ENCODE peak calls at places on chromosomes 13 and 19, in five cellular contexts. A is stimulated activated CD4-positive, alpha-beta T cell treated with anti-CD3 and anti-CD28 coated beads, Interleukin-1b, Interleukin-23, amount 100 ng/mL, for 1 hour; K is heart right ventricle; Z is germinal center; B is head of caudate nucleus. G is an unnamed sample.

GRCh38 chr19:13906525-13906904 is 514 bp downstream of the CC2D1A start:
- DNase-seq in A (no peak), K (peak), Z (peak), B (no peak), G (no peak)

GRCh38 chr13:34038326-34039068 is 220.5 kb downstream of the RFC3 start:
- DNase-seq in A (no peak), K (no peak), Z (no peak), B (no peak), G (no peak)

GRCh38 chr19:2081873-2082810 is 14.0 kb downstream of the MOB3A start:
- DNase-seq in A (no peak), K (no peak), Z (peak), B (no peak), G (no peak)

GRCh38 chr13:59531571-59532091 is 632.1 kb downstream of the DIAPH3 start:
- DNase-seq in A (no peak), K (peak), Z (no peak), B (peak), G (peak)

GRCh38 chr19:42246143-42246868 is 3.9 kb upstream of the GSK3A start:
- DNase-seq in A (no peak), K (peak), Z (no peak), B (peak), G (peak)

GRCh38 chr19:5828661-5829566 is 10.6 kb downstream of the FUT6 start:
- DNase-seq in A (no peak), K (peak), Z (peak), B (no peak), G (no peak)

GRCh38 chr13:106104281-106104901 is 431.1 kb downstream of the EFNB2 start:
- DNase-seq in A (no peak), K (no peak), Z (no peak), B (no peak), G (peak)

GRCh38 chr13:97631158-97631557 is 197.2 kb downstream of the RAP2A start:
- DNase-seq in A (no peak), K (no peak), Z (no peak), B (no peak), G (no peak)

GRCh38 chr13:110209950-110210603 is 96.9 kb downstream of the COL4A1 start:
- DNase-seq in A (no peak), K (no peak), Z (no peak), B (no peak), G (no peak)

GRCh38 chr19:7340959-7341837 is 7.5 kb upstream of the ARHGEF18 start:
- DNase-seq in A (peak), K (peak), Z (peak), B (peak), G (peak)

GRCh38 chr13:104414771-104415170 is 1348.6 kb upstream of the SLC10A2 start:
- DNase-seq in A (no peak), K (no peak), Z (no peak), B (no peak), G (no peak)

GRCh38 chr13:27476943-27477681 is 26.7 kb upstream of the MTIF3 start:
- DNase-seq in A (no peak), K (no peak), Z (peak), B (no peak), G (peak)

GRCh38 chr19:56837492-56837891 is 3.0 kb downstream of the PEG3 start:
- DNase-seq in A (no peak), K (peak), Z (no peak), B (peak), G (no peak)

GRCh38 chr19:21202865-21203494 is 61.1 kb downstream of the ZNF431 start:
- DNase-seq in A (no peak), K (peak), Z (peak), B (no peak), G (peak)

GRCh38 chr19:57583104-57583520 is 833 bp upstream of the ZIK1 start:
- DNase-seq in A (no peak), K (no peak), Z (no peak), B (no peak), G (no peak)

GRCh38 chr13:80036845-80037504 is 304.0 kb downstream of the SPRY2 start:
- DNase-seq in A (no peak), K (no peak), Z (no peak), B (no peak), G (no peak)

GRCh38 chr19:12567951-12568350 is 16.7 kb upstream of the ZNF564 start:
- DNase-seq in A (no peak), K (no peak), Z (no peak), B (no peak), G (peak)

GRCh38 chr19:19480688-19481087 is 34.7 kb downstream of the TSSK6 start:
- DNase-seq in A (no peak), K (no peak), Z (no peak), B (no peak), G (no peak)

GRCh38 chr13:108031859-108032258 is 183.5 kb downstream of the LIG4 start:
- DNase-seq in A (no peak), K (no peak), Z (no peak), B (no peak), G (no peak)

GRCh38 chr19:2186071-2186846 is 22.5 kb downstream of the DOT1L start:
- DNase-seq in A (no peak), K (peak), Z (no peak), B (no peak), G (peak)

GRCh38 chr13:67844544-67844943 is 614.4 kb upstream of the PCDH9 start:
- DNase-seq in A (no peak), K (no peak), Z (no peak), B (no peak), G (no peak)

GRCh38 chr19:35438527-35438926 is 9.5 kb upstream of the FFAR2 start:
- DNase-seq in A (no peak), K (no peak), Z (no peak), B (no peak), G (no peak)

GRCh38 chr19:38842439-38843174 is 7.2 kb downstream of the HNRNPL start:
- DNase-seq in A (no peak), K (no peak), Z (no peak), B (no peak), G (no peak)